ENCODE peak calls at places on chromosomes 13 and 19, in nine cellular contexts. J is activated CD4-positive, alpha-beta T cell treated with anti-CD3 and anti-CD28 coated beads, Interleukin-2, amount 50 U/mL, for 1 hour; U is brain microvascular endothelial cell; T is HL-60; H is epithelial cell of prostate; V is CD4-positive, alpha-beta memory T cell; S is T-helper 2 cell; K is heart right ventricle; X is dermis microvascular lymphatic vessel endothelial cell. I is an unnamed sample.

GRCh38 chr19:30227661-30228112 is 144.5 kb upstream of the ZNF536 start:
- DNase-seq in S (no peak), V (no peak), H (no peak), X (peak; percentile 62), U (peak; percentile 25), J (peak; percentile 16), K (peak; percentile 67), T (no peak), I (peak; percentile 6)

GRCh38 chr13:102132896-102133295 is 269.0 kb downstream of the FGF14 start:
- DNase-seq in H (no peak), U (no peak), T (no peak), X (no peak), V (no peak), K (no peak), S (no peak), J (no peak), I (no peak)

GRCh38 chr13:99973786-99974185 is 2.2 kb upstream of the ZIC5 start:
- DNase-seq in V (no peak), K (no peak), T (no peak), J (no peak), U (no peak), H (no peak), X (no peak), S (no peak), I (no peak)

GRCh38 chr13:23960566-23961156 is 63.4 kb upstream of the C1QTNF9B start:
- DNase-seq in X (peak; percentile 55), V (no peak), T (no peak), K (no peak), U (peak; percentile 46), J (no peak), S (no peak), H (no peak), I (no peak)

GRCh38 chr13:50357586-50358118 is 342.4 kb downstream of the KCNRG start:
- DNase-seq in H (peak; percentile 59), T (no peak), X (no peak), K (no peak), S (no peak), V (no peak), J (no peak), U (peak; percentile 83), I (no peak)

GRCh38 chr13:113621046-113621445 is 36.5 kb downstream of the TFDP1 start:
- DNase-seq in J (no peak), U (no peak), V (no peak), H (no peak), X (no peak), S (no peak), T (no peak), K (no peak), I (no peak)

GRCh38 chr13:105063676-105064075 is 1471.8 kb downstream of the EFNB2 start:
- DNase-seq in S (no peak), K (no peak), U (no peak), X (no peak), T (no peak), V (no peak), H (no peak), J (no peak), I (no peak)

GRCh38 chr13:98978280-98978679 is 416 bp upstream of the DOCK9 start:
- DNase-seq in S (no peak), V (no peak), H (peak; percentile 87), X (peak; percentile 95), U (peak; percentile 84), T (no peak), J (no peak), K (no peak), I (no peak)

GRCh38 chr19:3389876-3390361 is 23.5 kb downstream of the NFIC start:
- DNase-seq in H (no peak), V (no peak), K (no peak), X (no peak), S (no peak), J (no peak), U (no peak), T (no peak), I (no peak)

GRCh38 chr19:32219392-32219791 is 126.0 kb upstream of the ZNF507 start:
- DNase-seq in S (no peak), J (no peak), X (no peak), V (no peak), U (no peak), K (no peak), T (no peak), H (no peak), I (no peak)

GRCh38 chr19:33685541-33685940 is 63.8 kb downstream of the CHST8 start:
- DNase-seq in U (no peak), T (no peak), X (no peak), S (no peak), K (no peak), V (no peak), J (no peak), H (no peak), I (no peak)

GRCh38 chr19:57888494-57889231 is at the start of gene ZNF814:
- DNase-seq in J (peak; percentile 81), H (no peak), T (peak; percentile 82), K (peak; percentile 81), S (peak; percentile 61), V (peak; percentile 83), X (peak; percentile 33), U (peak; percentile 92), I (peak; percentile 86)

GRCh38 chr13:41577437-41577836 is 120.1 kb downstream of the RGCC start:
- DNase-seq in U (no peak), H (no peak), K (no peak), T (peak; percentile 8), X (no peak), V (no peak), S (no peak), J (no peak), I (no peak)

I was measured in naive B cell.